ENCODE peak calls at places on chromosome 14, in seven cellular contexts. X is effector memory CD4-positive, alpha-beta T cell; E is activated T-helper 1 cell treated with Interleukin-2 at 50 U/mL for 16 hours; P is AG08396; F is EL; A is stimulated activated CD4-positive, alpha-beta T cell treated with anti-CD3 and anti-CD28 coated beads, Interleukin-4, amount 100 ng/mL, for 48 hours; Y is HS-27A. L is an unnamed sample.

GRCh38 chr14:93533864-93534263 is 103.1 kb downstream of the UNC79 start:
- DNase-seq in Y (no peak), A (no peak), F (no peak), X (no peak), P (no peak), E (no peak), L (no peak)

GRCh38 chr14:97524579-97525319 is 727.6 kb downstream of the VRK1 start:
- DNase-seq in P (no peak), F (no peak), E (no peak), Y (no peak), X (no peak), A (no peak), L (no peak)

GRCh38 chr14:101072070-101072469 is 168.5 kb upstream of the RTL1 start:
- DNase-seq in Y (no peak), A (no peak), P (no peak), X (no peak), F (no peak), E (no peak), L (no peak)

GRCh38 chr14:65219353-65219752 is 117.0 kb upstream of the MAX start:
- DNase-seq in A (no peak), X (no peak), F (no peak), E (no peak), P (no peak), Y (no peak), L (no peak)

GRCh38 chr14:75979641-75980422 is 2.0 kb downstream of the TGFB3 start:
- DNase-seq in Y (no peak), P (no peak), F (no peak), A (no peak), X (no peak), E (no peak), L (peak)

GRCh38 chr14:104094056-104094708 is 8.7 kb downstream of the ASPG start:
- DNase-seq in F (no peak), A (no peak), X (no peak), Y (no peak), E (no peak), P (no peak), L (no peak)

GRCh38 chr14:66649515-66649914 is 141.6 kb downstream of the GPHN start:
- DNase-seq in F (no peak), P (no peak), E (no peak), Y (no peak), A (no peak), X (no peak), L (no peak)

GRCh38 chr14:54446201-54446693 is 5.1 kb upstream of the CNIH1 start:
- DNase-seq in X (no peak), F (no peak), E (no peak), Y (no peak), A (no peak), P (no peak), L (no peak)

GRCh38 chr14:96681826-96682225 is 115.4 kb upstream of the VRK1 start:
- DNase-seq in A (no peak), X (no peak), E (no peak), F (peak), P (no peak), Y (no peak), L (no peak)

GRCh38 chr14:22812744-22813143 is 2.5 kb downstream of the SLC7A7 start:
- DNase-seq in P (no peak), E (no peak), Y (no peak), F (no peak), A (no peak), X (no peak), L (no peak)

GRCh38 chr14:76917158-76917596 is 91.0 kb downstream of the LRRC74A start:
- DNase-seq in A (no peak), P (peak), E (no peak), F (peak), Y (no peak), X (no peak), L (peak)

GRCh38 chr14:32938719-32939253 is at the start of gene NPAS3:
- DNase-seq in P (peak), Y (no peak), F (no peak), A (no peak), E (no peak), X (no peak), L (no peak)

GRCh38 chr14:63512861-63513260 is 30.3 kb downstream of the PPP2R5E start:
- DNase-seq in A (no peak), X (no peak), P (no peak), E (no peak), F (no peak), Y (no peak), L (no peak)

GRCh38 chr14:23141706-23142467 is 22.8 kb upstream of the CEBPE start:
- DNase-seq in Y (no peak), X (no peak), E (no peak), P (peak), F (peak), A (no peak), L (peak)

GRCh38 chr14:104821971-104822608 is 21.2 kb downstream of the ZBTB42 start:
- DNase-seq in F (no peak), A (no peak), P (no peak), X (no peak), Y (no peak), E (no peak), L (peak)

GRCh38 chr14:54653764-54654469 is 87.0 kb downstream of the SAMD4A start:
- DNase-seq in F (peak), E (no peak), A (no peak), X (no peak), Y (no peak), P (peak), L (peak)

GRCh38 chr14:23984891-23985607 is 3.7 kb upstream of the DHRS4L2 start:
- DNase-seq in E (no peak), Y (peak), A (no peak), P (peak), X (no peak), F (peak), L (no peak)

GRCh38 chr14:103697601-103698379 is 17.5 kb downstream of the XRCC3 start:
- DNase-seq in F (no peak), A (no peak), P (no peak), X (no peak), Y (no peak), E (no peak), L (no peak)

GRCh38 chr14:34583525-34583924 is 44.0 kb upstream of the EAPP start:
- DNase-seq in E (no peak), X (no peak), Y (no peak), P (no peak), F (no peak), A (no peak), L (no peak)